ENCODE peak calls at places on chromosome 11, in four cellular contexts. W is colonic mucosa, P is NCI-H2081, Z is NCI-H510A. V is an unnamed sample.

GRCh38 chr11:79362358-79362757 is 78.5 kb downstream of the TENM4 start:
- DNase-seq in W (no peak), P (peak; percentile 48), Z (no peak), V (no peak)

GRCh38 chr11:112163875-112164521 is at the start of gene IL18:
- DNase-seq in W (peak; percentile 89), P (no peak), Z (no peak), V (no peak)

GRCh38 chr11:108944486-108945178 is 279.8 kb downstream of the DDX10 start:
- DNase-seq in W (no peak), P (no peak), Z (no peak), V (no peak)

GRCh38 chr11:17633987-17634775 is 85.2 kb upstream of the MYOD1 start:
- DNase-seq in W (no peak), P (no peak), Z (no peak), V (no peak)

GRCh38 chr11:86446163-86446923 is 71.7 kb downstream of the CCDC81 start:
- DNase-seq in W (no peak), P (no peak), Z (no peak), V (no peak)

GRCh38 chr11:123797065-123797940 is 8.8 kb downstream of the OR6M1 start:
- DNase-seq in W (peak; percentile 24), P (no peak), Z (no peak), V (no peak)

GRCh38 chr11:24496728-24497396 is at the start of gene LUZP2:
- DNase-seq in W (peak; percentile 17), P (peak; percentile 43), Z (peak; percentile 11), V (no peak)

GRCh38 chr11:2510626-2511402 is 66.0 kb downstream of the KCNQ1 start:
- DNase-seq in W (no peak), P (no peak), Z (no peak), V (peak; percentile 10)

GRCh38 chr11:126383301-126384052 is 28.0 kb downstream of the ST3GAL4 start:
- DNase-seq in W (no peak), P (no peak), Z (no peak), V (peak; percentile 7)

GRCh38 chr11:59891781-59892181 is 13.2 kb downstream of the OOSP3 start:
- DNase-seq in W (no peak), P (no peak), Z (no peak), V (no peak)

GRCh38 chr11:2665747-2666710 is 33.8 kb downstream of the KCNQ1OT1 start:
- DNase-seq in W (peak; percentile 8), P (no peak), Z (no peak), V (peak; percentile 40)

GRCh38 chr11:76321340-76321739 is 59.6 kb downstream of the THAP12 start:
- DNase-seq in W (no peak), P (no peak), Z (no peak), V (no peak)

V was measured in uterus.